ENCODE peak calls at places on chromosomes 11 and 22, in ten cellular contexts. C is adrenal gland; F is kidney; T is HFFc6; K is Calu3; P is mucosa of descending colon; M is GM10248; D is AG10803; Q is activated CD8-positive, alpha-beta T cell treated with anti-CD3 and anti-CD28 coated beads for 36 hours; X is heart right ventricle. J is an unnamed sample.

GRCh38 chr22:48748113-48748859 is 1079.4 kb downstream of the BRD1 start:
- DNase-seq in K (no peak), C (no peak), Q (no peak), X (no peak), M (no peak), P (no peak), F (no peak), T (no peak), D (no peak), J (no peak)

GRCh38 chr22:39212721-39213376 is 31.9 kb downstream of the PDGFB start:
- DNase-seq in X (no peak), T (peak), D (no peak), Q (no peak), P (no peak), M (no peak), K (peak), C (no peak), F (peak), J (no peak)

GRCh38 chr11:126340960-126341709 is 14.4 kb upstream of the ST3GAL4 start:
- DNase-seq in D (no peak), M (no peak), Q (no peak), F (peak), C (no peak), X (no peak), K (no peak), T (no peak), P (no peak), J (no peak)

GRCh38 chr22:50441428-50441993 is 33.3 kb downstream of the SBF1 start:
- DNase-seq in K (no peak), D (no peak), T (no peak), C (no peak), X (no peak), F (peak), M (no peak), Q (no peak), P (no peak), J (no peak)

GRCh38 chr22:50577987-50578775 is at the start of gene CPT1B:
- DNase-seq in X (peak), C (peak), M (no peak), Q (no peak), F (no peak), K (no peak), P (no peak), T (no peak), D (peak), J (no peak)

GRCh38 chr22:39710380-39711117 is 140.0 kb downstream of the CACNA1I start:
- DNase-seq in Q (no peak), F (no peak), X (peak), M (no peak), P (peak), T (no peak), C (peak), D (no peak), K (no peak), J (no peak)

GRCh38 chr22:22979954-22980353 is 90.4 kb upstream of the GNAZ start:
- DNase-seq in C (no peak), M (no peak), X (no peak), T (no peak), Q (no peak), K (no peak), F (no peak), P (no peak), D (no peak), J (no peak)

GRCh38 chr11:127651175-127651887 is 650.8 kb upstream of the KIRREL3 start:
- DNase-seq in F (no peak), C (no peak), D (peak), P (no peak), Q (no peak), T (peak), M (no peak), X (no peak), K (no peak), J (no peak)

GRCh38 chr11:67031791-67032561 is 9.0 kb downstream of the SYT12 start:
- DNase-seq in C (peak), X (no peak), K (no peak), T (peak), M (no peak), F (no peak), Q (no peak), D (no peak), P (no peak), J (no peak)

GRCh38 chr11:130674686-130675085 is 226.2 kb downstream of the ADAMTS15 start:
- DNase-seq in M (no peak), D (peak), X (no peak), C (no peak), T (no peak), F (no peak), K (no peak), Q (no peak), P (no peak), J (no peak)

GRCh38 chr11:112548641-112549040 is 288.0 kb upstream of the PLET1 start:
- DNase-seq in F (no peak), T (no peak), Q (no peak), C (no peak), X (no peak), P (no peak), K (no peak), D (no peak), M (no peak), J (no peak)

GRCh38 chr11:10866893-10867331 is 9.1 kb upstream of the ZBED5 start:
- DNase-seq in P (no peak), X (no peak), D (peak), C (peak), F (no peak), K (no peak), T (peak), M (no peak), Q (no peak), J (no peak)

GRCh38 chr11:19660076-19660475 is 52.6 kb upstream of the NAV2 start:
- DNase-seq in F (no peak), K (peak), Q (peak), D (peak), C (no peak), P (no peak), T (peak), X (no peak), M (peak), J (no peak)

GRCh38 chr22:17217179-17217578 is 2.1 kb downstream of the ADA2 start:
- DNase-seq in C (no peak), M (no peak), Q (peak), K (no peak), P (no peak), D (no peak), T (no peak), F (peak), X (no peak), J (no peak)

GRCh38 chr11:57484141-57484710 is 23.9 kb downstream of the RTN4RL2 start:
- DNase-seq in F (no peak), C (no peak), M (peak), K (no peak), T (no peak), P (no peak), D (no peak), X (no peak), Q (no peak), J (no peak)

GRCh38 chr22:49340406-49340805 is 487.3 kb downstream of the BRD1 start:
- DNase-seq in C (no peak), T (no peak), Q (no peak), F (no peak), M (no peak), K (no peak), X (no peak), D (no peak), P (no peak), J (no peak)

GRCh38 chr11:84626256-84626655 is 1000.9 kb downstream of the DLG2 start:
- DNase-seq in X (no peak), Q (no peak), F (no peak), P (no peak), C (no peak), D (no peak), T (no peak), K (no peak), M (no peak), J (no peak)

GRCh38 chr11:18144243-18144642 is 11.9 kb downstream of the MRGPRX3 start:
- DNase-seq in X (no peak), Q (no peak), F (no peak), T (no peak), C (no peak), K (peak), M (no peak), D (peak), P (no peak), J (no peak)

GRCh38 chr22:24411256-24412004 is 16.0 kb upstream of the ADORA2A start:
- DNase-seq in C (peak), X (no peak), P (no peak), K (no peak), M (no peak), Q (no peak), T (no peak), F (peak), D (no peak), J (no peak)

GRCh38 chr11:77457340-77457739 is 16.6 kb downstream of the PAK1 start:
- DNase-seq in C (no peak), X (no peak), T (no peak), M (no peak), P (no peak), Q (no peak), F (no peak), D (no peak), K (no peak), J (no peak)

GRCh38 chr11:112999518-112999917 is 38.3 kb downstream of the NCAM1 start:
- DNase-seq in X (no peak), M (no peak), K (no peak), Q (no peak), P (no peak), F (no peak), C (no peak), T (no peak), D (no peak), J (no peak)

GRCh38 chr11:11839718-11840117 is 2.1 kb upstream of the USP47 start:
- DNase-seq in D (no peak), F (no peak), P (no peak), T (no peak), K (no peak), M (no peak), X (no peak), C (no peak), Q (no peak), J (no peak)

GRCh38 chr11:66353762-66354161 is 6.3 kb upstream of the B4GAT1 start:
- DNase-seq in D (no peak), M (no peak), F (no peak), T (no peak), X (no peak), P (no peak), Q (no peak), K (no peak), C (no peak), J (no peak)

GRCh38 chr22:23533328-23533762 is 46.7 kb downstream of the IGLL1 start:
- DNase-seq in D (no peak), F (peak), Q (peak), C (peak), P (no peak), K (peak), T (no peak), M (no peak), X (no peak), J (no peak)

GRCh38 chr11:62707277-62707771 is at the start of the genes BSCL2 and GNG3:
- DNase-seq in F (no peak), K (no peak), T (no peak), X (no peak), Q (peak), C (no peak), P (peak), D (no peak), M (no peak), J (no peak)

GRCh38 chr11:78261869-78262637 is 73.3 kb downstream of the USP35 start:
- DNase-seq in D (no peak), T (no peak), F (no peak), P (no peak), M (no peak), K (no peak), X (no peak), C (no peak), Q (no peak), J (no peak)

GRCh38 chr11:127059286-127060200 is 59.0 kb upstream of the KIRREL3 start:
- DNase-seq in D (peak), P (no peak), Q (no peak), F (no peak), K (no peak), X (no peak), C (no peak), M (no peak), T (peak), J (no peak)

GRCh38 chr11:9330387-9331384 is 16.3 kb upstream of the TMEM41B start:
- DNase-seq in C (no peak), T (peak), K (no peak), F (no peak), X (no peak), D (peak), Q (no peak), M (no peak), P (no peak), J (peak)

GRCh38 chr11:95577716-95578460 is 211.7 kb downstream of the FAM76B start:
- DNase-seq in M (no peak), C (no peak), Q (peak), F (no peak), X (no peak), P (no peak), D (peak), T (peak), K (no peak), J (no peak)

GRCh38 chr22:17343766-17344165 is 25.5 kb upstream of the CECR2 start:
- DNase-seq in M (no peak), Q (no peak), K (no peak), F (no peak), D (no peak), X (no peak), T (no peak), C (no peak), P (no peak), J (no peak)

GRCh38 chr11:73157141-73158010 is 15.3 kb upstream of the FCHSD2 start:
- DNase-seq in M (peak), C (peak), P (peak), Q (peak), X (peak), D (peak), F (peak), T (peak), K (no peak), J (no peak)

GRCh38 chr11:108620958-108621772 is 27.6 kb upstream of the EXPH5 start:
- DNase-seq in M (peak), D (no peak), Q (no peak), T (no peak), X (no peak), C (no peak), F (no peak), P (no peak), K (no peak), J (no peak)

GRCh38 chr22:28118957-28119631 is 200.0 kb upstream of the PITPNB start:
- DNase-seq in C (no peak), Q (no peak), P (no peak), D (no peak), K (no peak), X (no peak), M (no peak), F (no peak), T (no peak), J (no peak)

GRCh38 chr11:76410771-76411423 is 29.8 kb downstream of the GVQW3 start:
- DNase-seq in X (no peak), M (no peak), F (peak), T (no peak), K (no peak), D (no peak), C (no peak), Q (no peak), P (no peak), J (no peak)

GRCh38 chr11:133162228-133162627 is 370.1 kb downstream of the OPCML start:
- DNase-seq in F (no peak), C (no peak), Q (no peak), X (no peak), T (no peak), P (peak), K (no peak), D (no peak), M (no peak), J (no peak)

GRCh38 chr11:121965330-121965729 is 150.7 kb downstream of the BLID start:
- DNase-seq in K (no peak), M (no peak), T (peak), Q (no peak), F (no peak), D (peak), C (no peak), P (no peak), X (no peak), J (no peak)

GRCh38 chr11:8721740-8722139 is 39.1 kb downstream of the RPL27A start:
- DNase-seq in C (no peak), K (no peak), P (peak), X (no peak), F (peak), D (peak), Q (no peak), M (no peak), T (peak), J (no peak)

GRCh38 chr11:133518702-133519264 is 13.5 kb downstream of the OPCML start:
- DNase-seq in K (no peak), X (no peak), Q (no peak), F (no peak), C (no peak), T (no peak), P (no peak), M (no peak), D (no peak), J (no peak)

GRCh38 chr11:85694385-85694980 is 8.5 kb upstream of the CCDC89 start:
- DNase-seq in X (no peak), M (no peak), C (no peak), Q (no peak), K (peak), P (peak), D (peak), T (peak), F (no peak), J (peak)

GRCh38 chr22:43923631-43924548 is at the start of gene PNPLA3:
- DNase-seq in M (peak), Q (peak), F (peak), D (peak), X (peak), K (peak), T (peak), C (peak), P (peak), J (peak)
- TF ChIP-seq CTCF in M (no peak), Q (no peak), F (no peak), D (peak), X (no peak), K (peak), T (peak), C (no peak), P (no peak), J (peak)

GRCh38 chr22:41367039-41367679 is 14.6 kb upstream of the TEF start:
- DNase-seq in P (peak), K (peak), C (peak), F (peak), Q (peak), X (peak), T (peak), M (no peak), D (peak), J (peak)
- TF ChIP-seq CTCF in P (no peak), K (no peak), C (peak), F (peak), Q (no peak), X (peak), T (peak), M (no peak), D (peak), J (peak)

DNA sequence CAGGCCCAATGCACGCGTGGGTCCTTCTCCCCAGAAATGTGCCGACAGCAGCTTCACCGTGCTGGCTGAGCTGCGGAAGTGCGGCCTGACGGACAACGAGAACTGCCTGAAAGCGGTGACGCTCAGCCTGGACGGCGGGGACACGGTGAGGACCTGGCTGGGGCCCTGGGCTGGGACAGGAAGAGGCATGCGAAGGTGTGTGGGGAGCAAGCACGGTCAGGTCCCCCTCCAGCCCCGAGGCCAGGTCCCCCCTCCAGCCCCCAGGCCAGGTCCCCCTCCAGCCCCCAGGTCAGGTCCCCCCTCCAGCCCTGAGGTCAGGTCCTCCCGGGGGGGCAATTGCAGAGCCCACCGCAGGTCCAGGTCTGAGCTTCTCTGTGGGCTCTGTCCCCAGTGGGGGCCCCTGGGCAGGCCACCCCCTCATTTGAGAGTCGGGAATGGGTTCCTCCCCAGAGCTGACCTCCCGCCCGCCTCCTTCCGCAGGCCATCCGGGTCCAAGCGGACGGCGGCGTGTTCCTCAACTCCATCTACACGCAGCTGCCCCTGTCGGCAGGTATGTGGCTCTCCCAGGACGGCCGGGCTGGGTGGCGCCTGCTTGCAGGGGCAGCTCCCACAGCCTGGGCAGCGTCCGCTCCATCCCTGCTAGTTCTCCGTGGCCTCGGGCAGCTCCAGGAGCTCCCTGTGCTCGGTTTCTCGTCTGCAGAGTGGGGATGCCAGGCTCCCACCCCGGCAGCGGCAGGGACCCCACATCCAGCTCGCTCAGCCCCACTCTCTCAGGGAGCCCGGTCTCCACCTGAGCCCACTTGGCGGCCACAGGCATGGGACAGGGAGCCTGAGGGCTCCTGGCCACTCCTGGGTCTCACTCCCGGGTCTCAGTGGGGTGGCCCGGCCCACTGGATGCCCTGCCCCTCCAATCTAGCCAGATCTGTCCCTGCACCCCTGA is 7.9 kb downstream of the MUC5B start:
- DNase-seq in Q (no peak), M (no peak), D (no peak), P (peak), T (no peak), X (no peak), K (no peak), F (peak), C (peak), J (no peak)
- TF ChIP-seq CTCF in Q (no peak), M (no peak), D (no peak), P (no peak), T (no peak), X (no peak), K (no peak), F (no peak), C (no peak), J (no peak)

DNA sequence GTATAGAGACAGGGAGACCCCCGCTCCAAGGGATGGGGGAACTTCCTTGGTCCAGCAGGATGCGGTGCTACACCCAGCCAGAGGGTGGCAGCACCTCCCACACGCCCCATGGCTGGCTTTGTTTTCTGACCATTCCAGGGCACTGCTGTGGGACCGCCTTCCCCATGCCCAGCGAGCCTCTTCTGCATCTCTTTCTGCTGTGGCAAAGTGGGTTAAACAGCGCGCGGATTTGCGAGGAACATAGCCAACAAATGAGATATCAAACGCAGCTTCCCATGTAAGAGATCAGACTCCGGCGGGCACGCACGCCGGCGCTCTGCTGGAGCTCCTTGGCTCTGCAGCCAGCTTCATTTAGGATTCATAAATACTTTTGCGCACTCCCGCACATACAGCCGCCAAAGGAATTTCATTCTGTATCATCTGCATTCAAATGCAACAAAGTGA is 485.8 kb upstream of the CADM1 start:
- DNase-seq in F (no peak), P (peak), C (no peak), K (no peak), D (no peak), M (peak), Q (peak), X (peak), T (no peak), J (no peak)
- TF ChIP-seq CTCF in F (peak), P (peak), C (peak), K (no peak), D (peak), M (peak), Q (peak), X (peak), T (peak), J (no peak)

GRCh38 chr22:32444068-32444467 is 20.2 kb downstream of the BPIFC start:
- DNase-seq in K (peak), X (no peak), D (no peak), C (no peak), P (peak), T (no peak), M (peak), Q (peak), F (no peak), J (no peak)
- TF ChIP-seq CTCF in K (no peak), X (no peak), D (peak), C (no peak), P (no peak), T (no peak), M (no peak), Q (peak), F (peak), J (no peak)

DNA sequence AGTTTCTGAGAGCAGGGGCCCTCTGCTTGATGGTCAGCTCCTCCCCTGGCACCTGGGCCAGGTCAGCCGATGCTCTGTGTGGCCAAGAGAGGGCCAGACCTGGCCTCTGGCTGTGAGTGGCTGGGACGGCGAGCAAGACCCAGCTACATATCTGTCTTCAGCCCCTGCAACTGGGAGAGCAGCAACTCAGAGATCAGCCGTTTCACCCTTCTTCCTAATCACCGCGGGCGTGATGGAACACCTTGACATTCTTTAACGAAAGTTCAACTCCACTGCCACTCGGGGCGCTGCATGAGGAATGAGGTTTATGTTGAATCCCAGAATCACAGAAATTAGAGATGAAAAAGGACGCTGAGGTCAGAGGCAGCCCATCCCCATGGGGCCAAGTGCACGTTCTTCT is 195.9 kb downstream of the TRIM29 start:
- DNase-seq in P (no peak), C (no peak), M (no peak), X (no peak), F (no peak), T (no peak), D (no peak), Q (no peak), K (no peak), J (no peak)
- TF ChIP-seq CTCF in P (no peak), C (no peak), M (no peak), X (no peak), F (no peak), T (peak), D (no peak), Q (no peak), K (no peak), J (no peak)

J was measured in AG09319.